ENCODE peak calls at places on chromosomes 3 and 15, in four cellular contexts. E, V, G and F are unnamed samples.

GRCh38 chr3:33505027-33505426 is 64.8 kb upstream of the UBP1 start:
- DNase-seq in E (no peak), V (no peak), G (no peak), F (no peak)

GRCh38 chr3:58188921-58189451 is 21.8 kb downstream of the DNASE1L3 start:
- DNase-seq in E (no peak), V (no peak), G (peak), F (no peak)

GRCh38 chr3:180036678-180037455 is at the start of gene PEX5L:
- DNase-seq in E (peak), V (peak), G (peak), F (peak)

GRCh38 chr3:72010044-72010443 is 225.1 kb upstream of the PROK2 start:
- DNase-seq in E (no peak), V (peak), G (no peak), F (no peak)

GRCh38 chr3:156434921-156435320 is 120.0 kb downstream of the SSR3 start:
- DNase-seq in E (no peak), V (no peak), G (no peak), F (no peak)

GRCh38 chr3:185030399-185030798 is 122.5 kb downstream of the C3orf70 start:
- DNase-seq in E (no peak), V (no peak), G (no peak), F (no peak)

GRCh38 chr3:136734382-136735070 is 17.7 kb downstream of the STAG1 start:
- DNase-seq in E (no peak), V (no peak), G (no peak), F (no peak)

GRCh38 chr3:17946619-17947018 is 204.2 kb upstream of the TBC1D5 start:
- DNase-seq in E (no peak), V (no peak), G (no peak), F (no peak)

GRCh38 chr3:72655151-72655551 is 193.1 kb downstream of the SHQ1 start:
- DNase-seq in E (no peak), V (peak), G (peak), F (no peak)

GRCh38 chr3:19945405-19946290 is 1.2 kb upstream of the RAB5A start:
- DNase-seq in E (peak), V (peak), G (peak), F (no peak)

GRCh38 chr3:143783856-143784370 is 64.4 kb downstream of the SLC9A9 start:
- DNase-seq in E (no peak), V (no peak), G (no peak), F (no peak)

GRCh38 chr3:30180305-30181275 is 425.8 kb upstream of the TGFBR2 start:
- DNase-seq in E (no peak), V (peak), G (no peak), F (no peak)

GRCh38 chr15:40353697-40354096 is 2.9 kb downstream of the PHGR1 start:
- DNase-seq in E (no peak), V (no peak), G (no peak), F (no peak)

GRCh38 chr15:56371495-56372147 is 6.4 kb downstream of the TEX9 start:
- DNase-seq in E (no peak), V (no peak), G (peak), F (peak)

GRCh38 chr3:191051037-191051436 is 148.0 kb upstream of the OSTN start:
- DNase-seq in E (peak), V (peak), G (peak), F (peak)

GRCh38 chr15:26972636-26973035 is 1.7 kb downstream of the GABRG3 start:
- DNase-seq in E (no peak), V (peak), G (no peak), F (no peak)

GRCh38 chr15:26970712-26971210 is at the start of gene GABRG3:
- DNase-seq in E (peak), V (no peak), G (peak), F (no peak)

GRCh38 chr15:26971303-26972018 is 480 bp downstream of the GABRG3 start:
- DNase-seq in E (peak), V (no peak), G (no peak), F (no peak)

DNA sequence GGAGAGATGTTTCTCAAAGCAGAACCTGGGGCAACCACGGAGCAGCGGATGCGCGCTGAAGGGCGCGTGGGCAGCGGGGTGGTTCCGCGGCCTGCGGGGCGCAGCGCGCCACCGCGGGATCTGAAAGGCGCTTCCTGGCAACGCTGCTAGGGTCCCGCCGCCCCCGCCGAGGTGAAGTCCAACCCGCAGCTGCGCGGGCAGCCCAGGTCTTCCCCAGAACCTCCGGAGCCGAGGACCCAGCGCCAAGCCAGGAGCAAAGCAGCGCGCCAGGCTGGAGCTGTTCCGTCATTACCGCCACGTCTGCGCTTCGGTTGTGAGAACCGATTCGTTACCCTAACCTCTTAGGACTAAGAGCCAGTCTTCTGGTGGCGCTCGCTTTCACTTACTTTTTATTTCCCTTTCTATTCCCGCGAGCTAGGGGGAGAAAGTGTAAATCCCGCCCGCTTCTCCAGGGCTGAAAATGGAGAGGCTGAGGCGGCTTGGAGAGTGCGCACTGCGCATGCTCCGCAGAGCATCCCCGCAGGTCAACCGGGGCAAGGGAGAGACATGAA is 3.2 kb upstream of the GABRG3 start:
- DNase-seq in E (peak), V (peak), G (no peak), F (no peak)
- TF ChIP-seq EZH2 in E (no peak), V (no peak), G (no peak), F (no peak)

GRCh38 chr3:83934208-83935150 is 1024.3 kb upstream of the CADM2 start:
- DNase-seq in E (no peak), V (no peak), G (peak), F (peak)
- H3K27ac ChIP-seq in E (peak), V (no peak), G (peak), F (peak)

DNA sequence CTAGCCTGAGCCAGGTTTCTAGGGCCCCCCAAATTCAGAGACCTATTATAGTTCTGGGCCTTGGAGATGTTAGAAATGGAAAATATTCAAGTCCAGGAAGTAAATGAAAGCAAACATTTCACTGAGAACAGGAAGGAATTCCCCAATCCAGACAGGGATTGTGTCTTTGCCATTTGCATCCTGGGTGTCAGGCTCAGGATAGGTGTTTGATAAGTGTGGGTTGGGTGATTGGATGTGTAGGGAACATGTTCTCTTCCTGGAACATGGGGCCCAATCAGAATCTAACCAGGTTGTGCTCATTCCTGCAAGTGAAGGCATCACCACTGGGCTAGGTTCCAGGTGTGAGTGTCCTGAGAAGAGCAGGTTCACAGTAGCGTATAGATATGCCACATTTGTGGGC is 14.6 kb upstream of the LRRC2 start:
- DNase-seq in E (no peak), V (no peak), G (no peak), F (no peak)
- H3K4me3 ChIP-seq in E (no peak), V (no peak), G (no peak), F (no peak)

GRCh38 chr15:99252326-99252725 is 1.0 kb downstream of the LRRC28 start:
- DNase-seq in E (no peak), V (peak), G (no peak), F (no peak)

GRCh38 chr15:99249270-99249817 is at the start of gene TTC23:
- DNase-seq in E (peak), V (peak), G (peak), F (no peak)

GRCh38 chr15:99250494-99251435 is 516 bp upstream of the LRRC28 start:
- DNase-seq in E (peak), V (peak), G (peak), F (peak)

GRCh38 chr15:99250001-99250400 is 620 bp upstream of the TTC23 start:
- DNase-seq in E (no peak), V (peak), G (no peak), F (no peak)

GRCh38 chr15:99251436-99251821 is at the start of gene LRRC28:
- DNase-seq in E (no peak), V (no peak), G (no peak), F (no peak)
- TF ChIP-seq EZH2 in E (no peak), V (no peak), G (no peak), F (no peak)

GRCh38 chr3:42655980-42656679 is 2.6 kb downstream of the ZBTB47 start:
- DNase-seq in E (peak), V (peak), G (peak), F (no peak)
- H3K27ac ChIP-seq in E (no peak), V (peak), G (no peak), F (no peak)

DNA sequence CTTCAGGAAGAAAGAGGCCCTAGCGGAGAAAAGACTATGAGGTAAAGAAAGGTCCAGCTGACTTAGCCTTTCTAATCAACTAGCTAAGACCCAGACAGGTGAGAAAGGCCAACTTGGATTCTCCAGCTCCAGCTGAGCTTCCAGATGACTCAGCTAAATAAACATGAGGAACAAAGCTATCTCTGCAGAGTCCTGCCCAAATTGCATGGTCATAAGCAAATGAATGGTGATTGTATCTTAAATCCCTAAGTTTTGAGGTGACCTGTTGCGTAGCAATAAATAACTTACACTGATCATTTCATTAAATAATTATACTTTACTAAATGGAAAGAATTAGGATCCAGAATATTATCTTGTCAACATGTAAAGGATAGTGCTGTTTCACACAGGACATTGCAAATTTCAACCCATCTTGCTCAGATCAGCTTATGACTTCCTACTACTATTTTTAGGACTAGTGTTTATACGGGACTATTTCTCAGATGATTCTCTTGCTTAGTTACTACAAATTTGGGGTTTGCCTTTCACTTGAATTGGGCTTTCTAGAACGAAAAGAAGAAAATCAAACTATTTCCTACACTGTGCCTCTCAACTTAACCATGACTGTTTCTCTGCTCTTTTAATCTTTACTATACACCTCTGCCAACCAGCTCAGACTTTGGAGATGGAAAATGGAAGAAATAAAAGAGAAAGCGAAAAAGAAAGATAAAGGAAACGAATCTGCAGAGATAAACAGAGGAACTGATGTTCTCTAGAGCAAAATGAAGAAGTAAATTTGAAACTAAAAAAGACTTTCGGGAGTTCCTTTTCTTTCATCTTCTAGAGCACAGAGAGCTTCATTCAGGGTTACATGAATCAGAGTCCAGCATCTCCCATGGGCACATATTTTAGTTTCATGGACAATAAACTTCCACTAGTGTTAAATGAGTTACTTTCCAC is 6.6 kb upstream of the ADGRG7 start:
- DNase-seq in E (peak), V (peak), G (peak), F (peak)
- H3K4me3 ChIP-seq in E (no peak), V (no peak), G (no peak), F (peak)

GRCh38 chr3:147387550-147388394 is 18.6 kb downstream of the ZIC4 start:
- DNase-seq in E (no peak), V (no peak), G (no peak), F (no peak)

GRCh38 chr3:147385059-147386012 is 21.0 kb downstream of the ZIC4 start:
- DNase-seq in E (no peak), V (no peak), G (no peak), F (no peak)

GRCh38 chr3:147381610-147382009 is 24.7 kb downstream of the ZIC4 start:
- DNase-seq in E (no peak), V (no peak), G (no peak), F (no peak)

GRCh38 chr3:147383617-147384016 is 22.7 kb downstream of the ZIC4 start:
- DNase-seq in E (no peak), V (no peak), G (peak), F (no peak)

GRCh38 chr3:147384210-147385058 is 21.9 kb downstream of the ZIC4 start:
- DNase-seq in E (no peak), V (no peak), G (no peak), F (no peak)
- TF ChIP-seq EZH2 in E (no peak), V (no peak), G (no peak), F (no peak)

GRCh38 chr3:128971421-128971820 is 22.5 kb downstream of the CFAP92 start:
- DNase-seq in E (peak), V (peak), G (no peak), F (no peak)
- H3K27ac ChIP-seq in E (peak), V (no peak), G (no peak), F (no peak)